ENCODE peak calls at places on chromosome 19, in eight cellular contexts. U, V, D, C, O, A, B and S are unnamed samples.

GRCh38 chr19:686589-687297 is 8.5 kb downstream of the PRSS57 start:
- DNase-seq in V (no peak), U (no peak), A (no peak), D (no peak), B (no peak), O (no peak), C (no peak), S (no peak)

GRCh38 chr19:17109962-17110598 is 34.5 kb downstream of the MYO9B start:
- DNase-seq in O (peak; percentile 77), A (no peak), B (no peak), U (peak; percentile 53), V (peak; percentile 42), C (no peak), D (peak; percentile 75), S (no peak)

GRCh38 chr19:40578442-40578908 is 1.8 kb downstream of the SHKBP1 start:
- DNase-seq in C (peak; percentile 55), B (no peak), A (no peak), O (no peak), U (no peak), D (no peak), V (peak; percentile 75), S (peak; percentile 54)

GRCh38 chr19:54388001-54388802 is 23.5 kb upstream of the LAIR1 start:
- DNase-seq in V (peak; percentile 34), U (peak; percentile 22), B (no peak), C (no peak), D (peak; percentile 35), A (no peak), O (no peak), S (no peak)

GRCh38 chr19:5492281-5492812 is 37.1 kb downstream of the ZNRF4 start:
- DNase-seq in V (no peak), C (no peak), B (no peak), A (no peak), U (no peak), D (no peak), O (no peak), S (no peak)

GRCh38 chr19:5460748-5461147 is 5.5 kb downstream of the ZNRF4 start:
- DNase-seq in V (peak; percentile 60), O (no peak), B (no peak), U (no peak), C (peak; percentile 31), D (no peak), A (no peak), S (no peak)

GRCh38 chr19:5953680-5954213 is 24.2 kb downstream of the RANBP3 start:
- DNase-seq in D (no peak), V (no peak), B (no peak), O (peak; percentile 78), U (no peak), C (no peak), A (no peak), S (no peak)

GRCh38 chr19:40453151-40453735 is 9.1 kb upstream of the SERTAD3 start:
- DNase-seq in D (no peak), C (no peak), U (no peak), V (no peak), O (no peak), B (no peak), A (no peak), S (peak; percentile 77)

GRCh38 chr19:10390652-10391286 is 10.4 kb upstream of the TYK2 start:
- DNase-seq in O (peak; percentile 87), D (peak; percentile 61), B (peak; percentile 76), C (peak; percentile 78), A (peak; percentile 68), V (peak; percentile 82), U (peak; percentile 80), S (peak; percentile 75)

GRCh38 chr19:3111586-3112247 is 17.6 kb downstream of the GNA11 start:
- DNase-seq in U (no peak), A (no peak), V (no peak), O (no peak), D (no peak), B (no peak), C (no peak), S (no peak)

DNA sequence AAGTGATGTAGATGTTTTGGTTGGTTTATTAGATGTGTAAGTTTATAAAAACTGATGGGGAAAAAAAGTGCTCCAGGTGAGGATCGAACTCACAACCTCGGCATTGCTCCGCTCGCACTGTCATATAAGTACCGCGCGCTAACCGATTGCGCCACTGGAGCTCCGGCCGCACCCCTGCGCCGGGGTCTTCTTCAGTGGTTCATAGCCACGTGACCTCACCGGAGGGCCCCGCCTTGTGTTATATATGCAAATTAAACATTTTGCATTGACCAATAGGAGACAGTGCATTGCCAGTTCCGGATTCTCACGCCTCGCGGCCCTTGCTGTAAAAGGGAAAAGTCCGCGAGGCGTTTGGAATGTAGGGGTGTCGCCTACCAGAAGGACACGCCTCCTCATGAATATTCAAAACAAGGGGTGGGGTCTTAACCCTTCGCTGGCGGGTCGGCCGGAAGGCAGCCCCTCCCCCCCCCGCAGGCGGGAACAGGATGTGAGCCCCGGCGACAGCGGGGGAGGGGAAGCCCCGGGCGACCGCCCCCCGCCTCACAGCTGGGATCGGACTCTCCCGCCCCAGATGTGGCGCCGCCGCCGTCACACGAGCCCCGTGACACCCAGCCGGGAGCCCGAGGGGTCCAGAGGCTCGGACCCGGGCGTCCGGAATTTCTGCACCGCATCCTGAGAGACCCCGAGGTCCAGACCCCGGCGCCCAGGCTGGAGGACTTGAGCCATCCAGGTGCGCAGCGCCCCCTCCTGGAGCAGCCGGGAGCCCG is at the start of gene PLEKHG2:
- DNase-seq in D (peak; percentile 97), C (peak; percentile 99), B (peak; percentile 98), A (peak; percentile 98), V (peak; percentile 99), O (peak; percentile 99), U (peak; percentile 95), S (peak; percentile 99)
- TF ChIP-seq CTCF in D (peak; percentile 98), C (peak; percentile 74), B (no peak), A (peak; percentile 92), V (peak; percentile 83), O (peak; percentile 78), U (peak; percentile 82), S (peak; percentile 92)

GRCh38 chr19:35130761-35131720 is 3.8 kb downstream of the LGI4 start:
- DNase-seq in B (no peak), D (no peak), O (no peak), A (no peak), C (no peak), U (peak; percentile 88), V (no peak), S (no peak)
- H3K4me1 ChIP-seq in B (no peaks in the 10 kb centered on the region), D (no peaks in the 10 kb centered on the region), O (no peaks in the 10 kb centered on the region), A (no peaks in the 10 kb centered on the region), C (no peaks in the 10 kb centered on the region), U (peaks cover 18% of the 10 kb centered on the region), V (peaks cover 12% of the 10 kb centered on the region), S (peaks cover 14% of the 10 kb centered on the region)

GRCh38 chr19:13098291-13099072 is 4.2 kb downstream of the LYL1 start:
- DNase-seq in D (peak; percentile 44), C (no peak), U (peak; percentile 58), A (peak; percentile 56), V (no peak), B (no peak), O (no peak), S (no peak)
- H3K36me3 ChIP-seq in D (peaks cover 9% of the 10 kb centered on the region), C (peaks cover 3% of the 10 kb centered on the region), U (no peaks in the 10 kb centered on the region), A (no peaks in the 10 kb centered on the region), V (no peaks in the 10 kb centered on the region), B (no peaks in the 10 kb centered on the region), O (no peaks in the 10 kb centered on the region), S (no peaks in the 10 kb centered on the region)

GRCh38 chr19:19643158-19644053 is at the start of gene GMIP:
- DNase-seq in A (peak; percentile 82), V (peak; percentile 77), U (peak; percentile 92), D (peak; percentile 75), C (peak; percentile 78), B (peak; percentile 36), O (peak; percentile 83), S (peak; percentile 82)

GRCh38 chr19:19645233-19645870 is 1.9 kb upstream of the GMIP start:
- DNase-seq in U (no peak), D (no peak), O (no peak), C (no peak), V (no peak), A (no peak), B (no peak), S (no peak)

GRCh38 chr19:19642506-19643157 is 825 bp downstream of the GMIP start:
- DNase-seq in O (no peak), U (no peak), B (no peak), D (no peak), A (no peak), V (no peak), C (peak; percentile 65), S (no peak)

GRCh38 chr19:19647037-19647835 is 3.8 kb upstream of the GMIP start:
- DNase-seq in O (no peak), V (no peak), U (no peak), B (no peak), C (no peak), A (no peak), D (no peak), S (no peak)

GRCh38 chr19:19644054-19644388 is 564 bp upstream of the GMIP start:
- DNase-seq in O (no peak), U (no peak), B (no peak), V (no peak), A (no peak), C (no peak), D (no peak), S (no peak)
- TF ChIP-seq CTCF in O (no peak), U (no peak), B (no peak), V (no peak), A (no peak), C (no peak), D (no peak), S (peak; percentile 3)